ENCODE peak calls at places on chromosome 18, in four cellular contexts. One of them, this sample, is unnamed.

GRCh38 chr18:27921904-27922541 is 254.9 kb downstream of the CDH2 start:
- DNase-seq in astrocyte: peak; percentile 96
- DNase-seq in colonic mucosa: no peak
- DNase-seq in heart right ventricle: no peak
- DNase-seq in this sample: no peak

GRCh38 chr18:55912071-55912470 is 324.1 kb upstream of the TCF4 start:
- DNase-seq in astrocyte: peak; percentile 11
- DNase-seq in colonic mucosa: no peak
- DNase-seq in heart right ventricle: no peak
- DNase-seq in this sample: no peak

GRCh38 chr18:12281861-12282260 is 26.2 kb upstream of the TUBB6 start:
- DNase-seq in colonic mucosa: no peak
- DNase-seq in astrocyte: no peak
- DNase-seq in heart right ventricle: no peak
- DNase-seq in this sample: no peak

GRCh38 chr18:78683191-78684010 is 296.2 kb upstream of the SALL3 start:
- DNase-seq in heart right ventricle: no peak
- DNase-seq in astrocyte: no peak
- DNase-seq in colonic mucosa: no peak
- DNase-seq in this sample: no peak

GRCh38 chr18:39455300-39455699 is 1889.7 kb upstream of the CELF4 start:
- DNase-seq in heart right ventricle: no peak
- DNase-seq in astrocyte: peak; percentile 46
- DNase-seq in colonic mucosa: no peak
- DNase-seq in this sample: no peak

GRCh38 chr18:70418551-70419311 is 129.9 kb downstream of the SOCS6 start:
- DNase-seq in astrocyte: peak; percentile 27
- DNase-seq in heart right ventricle: no peak
- DNase-seq in colonic mucosa: no peak
- DNase-seq in this sample: no peak

GRCh38 chr18:46470714-46471113 is 186.3 kb downstream of the LOXHD1 start:
- DNase-seq in colonic mucosa: no peak
- DNase-seq in heart right ventricle: no peak
- DNase-seq in astrocyte: no peak
- DNase-seq in this sample: no peak

GRCh38 chr18:36297419-36298112 is at the start of gene FHOD3:
- DNase-seq in colonic mucosa: peak; percentile 46
- DNase-seq in heart right ventricle: peak; percentile 76
- DNase-seq in astrocyte: peak; percentile 41
- DNase-seq in this sample: peak; percentile 92

GRCh38 chr18:4704766-4705165 is 249.7 kb upstream of the DLGAP1 start:
- DNase-seq in colonic mucosa: no peak
- DNase-seq in astrocyte: no peak
- DNase-seq in heart right ventricle: no peak
- DNase-seq in this sample: no peak

GRCh38 chr18:61955644-61956043 is 62.8 kb upstream of the RNF152 start:
- DNase-seq in colonic mucosa: no peak
- DNase-seq in heart right ventricle: no peak
- DNase-seq in astrocyte: no peak
- DNase-seq in this sample: no peak

GRCh38 chr18:74784791-74785190 is 187.1 kb downstream of the ZNF407 start:
- DNase-seq in astrocyte: no peak
- DNase-seq in heart right ventricle: no peak
- DNase-seq in colonic mucosa: no peak
- DNase-seq in this sample: no peak

GRCh38 chr18:7152485-7152884 is 34.9 kb upstream of the LAMA1 start:
- DNase-seq in astrocyte: peak; percentile 7
- DNase-seq in heart right ventricle: no peak
- DNase-seq in colonic mucosa: no peak
- DNase-seq in this sample: no peak

GRCh38 chr18:63514326-63514725 is 27.8 kb upstream of the SERPINB12 start:
- DNase-seq in colonic mucosa: no peak
- DNase-seq in astrocyte: no peak
- DNase-seq in heart right ventricle: no peak
- DNase-seq in this sample: no peak

GRCh38 chr18:13548944-13549878 is 177.1 kb downstream of the FAM210A start:
- DNase-seq in colonic mucosa: no peak
- DNase-seq in heart right ventricle: no peak
- DNase-seq in astrocyte: no peak
- DNase-seq in this sample: no peak

GRCh38 chr18:31070206-31070605 is 27.7 kb upstream of the DSC3 start:
- DNase-seq in astrocyte: peak; percentile 37
- DNase-seq in heart right ventricle: no peak
- DNase-seq in colonic mucosa: no peak
- DNase-seq in this sample: no peak

GRCh38 chr18:4960578-4960977 is 236.5 kb downstream of the AKAIN1 start:
- DNase-seq in heart right ventricle: no peak
- DNase-seq in astrocyte: no peak
- DNase-seq in colonic mucosa: no peak
- DNase-seq in this sample: no peak

GRCh38 chr18:58892536-58892935 is 27.9 kb downstream of the ZNF532 start:
- DNase-seq in colonic mucosa: no peak
- DNase-seq in astrocyte: no peak
- DNase-seq in heart right ventricle: no peak
- DNase-seq in this sample: no peak

GRCh38 chr18:6569813-6570212 is 155.1 kb upstream of the L3MBTL4 start:
- DNase-seq in colonic mucosa: no peak
- DNase-seq in astrocyte: no peak
- DNase-seq in heart right ventricle: no peak
- DNase-seq in this sample: no peak

GRCh38 chr18:6219116-6219717 is 195.5 kb downstream of the L3MBTL4 start:
- DNase-seq in heart right ventricle: peak; percentile 12
- DNase-seq in astrocyte: peak; percentile 31
- DNase-seq in colonic mucosa: no peak
- DNase-seq in this sample: no peak

GRCh38 chr18:12258719-12259705 is 4.9 kb downstream of the CIDEA start:
- DNase-seq in colonic mucosa: no peak
- DNase-seq in heart right ventricle: no peak
- DNase-seq in astrocyte: no peak
- DNase-seq in this sample: no peak

GRCh38 chr18:54405290-54405689 is 47.6 kb downstream of the C18orf54 start:
- DNase-seq in colonic mucosa: no peak
- DNase-seq in astrocyte: no peak
- DNase-seq in heart right ventricle: no peak
- DNase-seq in this sample: no peak

GRCh38 chr18:43720036-43720435 is 442.7 kb upstream of the SYT4 start:
- DNase-seq in astrocyte: peak; percentile 3
- DNase-seq in heart right ventricle: no peak
- DNase-seq in colonic mucosa: no peak
- DNase-seq in this sample: no peak

GRCh38 chr18:58051765-58052460 is 7.9 kb downstream of the NEDD4L start:
- DNase-seq in astrocyte: no peak
- DNase-seq in heart right ventricle: no peak
- DNase-seq in colonic mucosa: no peak
- DNase-seq in this sample: no peak

GRCh38 chr18:9421096-9421495 is 54.2 kb upstream of the RALBP1 start:
- DNase-seq in colonic mucosa: no peak
- DNase-seq in heart right ventricle: no peak
- DNase-seq in astrocyte: no peak
- DNase-seq in this sample: no peak

GRCh38 chr18:62499263-62499650 is 23.6 kb upstream of the ZCCHC2 start:
- DNase-seq in heart right ventricle: no peak
- DNase-seq in astrocyte: no peak
- DNase-seq in colonic mucosa: no peak
- DNase-seq in this sample: no peak

GRCh38 chr18:57844319-57844718 is 41.2 kb upstream of the ATP8B1 start:
- DNase-seq in heart right ventricle: no peak
- DNase-seq in colonic mucosa: peak; percentile 28
- DNase-seq in astrocyte: no peak
- DNase-seq in this sample: no peak

DNA sequence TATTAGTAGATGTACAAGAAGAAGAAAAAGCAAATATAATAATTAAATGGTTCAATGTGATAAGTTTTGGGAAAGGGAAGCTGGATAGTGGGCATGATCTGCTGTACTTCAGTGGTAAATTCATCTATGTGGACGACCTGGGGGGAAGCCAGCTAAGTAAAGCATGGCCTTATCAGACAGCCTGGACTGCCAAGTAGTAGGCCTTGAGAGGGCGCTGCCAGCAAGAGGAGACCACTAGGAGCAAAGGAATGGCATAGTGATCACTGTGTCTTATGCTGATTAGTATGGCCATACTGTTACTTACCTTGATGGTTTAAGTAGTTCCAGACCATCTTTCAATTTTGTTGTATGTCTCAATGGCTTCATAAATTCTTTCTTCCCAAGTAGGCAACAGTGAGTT is 287.6 kb downstream of the SETBP1 start:
- DNase-seq in heart right ventricle: no peak
- DNase-seq in colonic mucosa: no peak
- DNase-seq in astrocyte: no peak
- DNase-seq in this sample: no peak
- H3K4me1 ChIP-seq in heart right ventricle: peaks cover 7% of the 10 kb centered on the region
- H3K4me1 ChIP-seq in colonic mucosa: no peaks in the 10 kb centered on the region
- H3K4me1 ChIP-seq in astrocyte: no peaks in the 10 kb centered on the region
- H3K4me1 ChIP-seq in this sample: peaks cover 5% of the 10 kb centered on the region

GRCh38 chr18:52402814-52403213 is 62.8 kb downstream of the DCC start:
- DNase-seq in astrocyte: no peak
- DNase-seq in colonic mucosa: no peak
- DNase-seq in heart right ventricle: no peak
- DNase-seq in this sample: no peak
- H3K4me3 ChIP-seq in astrocyte: no peak overlapping the region
- H3K4me3 ChIP-seq in colonic mucosa: no peak overlapping the region
- H3K4me3 ChIP-seq in heart right ventricle: no peak overlapping the region
- H3K4me3 ChIP-seq in this sample: no peak overlapping the region

DNA sequence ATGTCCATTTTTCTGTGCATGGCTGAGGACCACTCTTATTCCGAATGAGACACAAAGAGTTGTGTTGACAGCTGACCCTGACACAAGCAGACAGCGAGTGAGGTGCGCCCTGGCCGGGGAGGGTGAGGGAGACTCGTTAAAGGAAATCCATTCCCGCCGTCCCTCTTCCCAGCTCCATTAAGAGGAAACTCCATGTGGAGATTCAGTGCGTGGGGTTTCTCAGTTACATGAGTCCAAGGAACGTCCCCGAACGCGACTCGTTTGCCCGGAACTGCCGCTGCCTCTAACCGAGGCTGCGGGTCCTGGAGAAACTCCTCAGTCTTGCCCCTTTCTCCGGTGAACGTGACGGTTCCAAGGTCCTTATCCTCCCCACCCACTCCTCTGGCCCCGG is 1.0 kb downstream of the GREB1L start:
- DNase-seq in heart right ventricle: peak; percentile 4
- DNase-seq in colonic mucosa: no peak
- DNase-seq in astrocyte: peak; percentile 17
- DNase-seq in this sample: no peak
- H3K27me3 ChIP-seq in heart right ventricle: peaks cover 52% of the 10 kb centered on the region
- H3K27me3 ChIP-seq in colonic mucosa: peaks cover 20% of the 10 kb centered on the region
- H3K27me3 ChIP-seq in astrocyte: peaks cover 12% of the 10 kb centered on the region
- H3K27me3 ChIP-seq in this sample: no peaks in the 10 kb centered on the region

GRCh38 chr18:48926420-48926857 is 24.3 kb downstream of the SMAD7 start:
- DNase-seq in colonic mucosa: peak; percentile 84
- DNase-seq in astrocyte: no peak
- DNase-seq in heart right ventricle: no peak
- DNase-seq in this sample: no peak
- H3K4me1 ChIP-seq in colonic mucosa: peaks cover 71% of the 10 kb centered on the region
- H3K4me1 ChIP-seq in astrocyte: peaks cover 82% of the 10 kb centered on the region
- H3K4me1 ChIP-seq in heart right ventricle: peaks cover 96% of the 10 kb centered on the region
- H3K4me1 ChIP-seq in this sample: peaks cover 3% of the 10 kb centered on the region

GRCh38 chr18:69402219-69402989 is 1.7 kb downstream of the DOK6 start:
- DNase-seq in colonic mucosa: no peak
- DNase-seq in heart right ventricle: no peak
- DNase-seq in astrocyte: no peak
- DNase-seq in this sample: no peak
- H3K4me3 ChIP-seq in colonic mucosa: peak overlapping the region; percentile 30
- H3K4me3 ChIP-seq in heart right ventricle: peak overlapping the region; percentile 68
- H3K4me3 ChIP-seq in astrocyte: peak overlapping the region; percentile 67
- H3K4me3 ChIP-seq in this sample: no peak overlapping the region

GRCh38 chr18:24983566-24983965 is 368.4 kb downstream of the ZNF521 start:
- DNase-seq in astrocyte: no peak
- DNase-seq in heart right ventricle: no peak
- DNase-seq in colonic mucosa: no peak
- DNase-seq in this sample: no peak
- H3K27me3 ChIP-seq in astrocyte: no peaks in the 10 kb centered on the region
- H3K27me3 ChIP-seq in heart right ventricle: no peaks in the 10 kb centered on the region
- H3K27me3 ChIP-seq in colonic mucosa: no peaks in the 10 kb centered on the region
- H3K27me3 ChIP-seq in this sample: no peaks in the 10 kb centered on the region

This sample was measured in aorta.